ENCODE peak calls at places on chromosomes 13 and 19, in five cellular contexts. One of them, this sample, is unnamed.

GRCh38 chr13:38990693-38991092 is at the start of gene STOML3:
- DNase-seq in tibial nerve: no peak
- DNase-seq in spleen: no peak
- DNase-seq in thoracic aorta: no peak
- DNase-seq in hepatocyte: no peak
- DNase-seq in this sample: no peak

GRCh38 chr19:18122424-18122823 is 24.8 kb downstream of the MAST3 start:
- DNase-seq in tibial nerve: no peak
- DNase-seq in spleen: no peak
- DNase-seq in thoracic aorta: no peak
- DNase-seq in hepatocyte: no peak
- DNase-seq in this sample: no peak

GRCh38 chr13:40471911-40472310 is 194.5 kb downstream of the FOXO1 start:
- DNase-seq in tibial nerve: no peak
- DNase-seq in spleen: no peak
- DNase-seq in thoracic aorta: no peak
- DNase-seq in hepatocyte: no peak
- DNase-seq in this sample: no peak

GRCh38 chr19:58558623-58559274 is 338 bp upstream of the UBE2M start:
- DNase-seq in tibial nerve: peak
- DNase-seq in spleen: peak
- DNase-seq in thoracic aorta: peak
- DNase-seq in hepatocyte: peak
- DNase-seq in this sample: peak

GRCh38 chr13:113399755-113400149 is 35.8 kb upstream of the GRTP1 start:
- DNase-seq in tibial nerve: no peak
- DNase-seq in spleen: no peak
- DNase-seq in thoracic aorta: no peak
- DNase-seq in hepatocyte: no peak
- DNase-seq in this sample: no peak

GRCh38 chr13:48412100-48412556 is 785 bp downstream of the LPAR6 start:
- DNase-seq in tibial nerve: no peak
- DNase-seq in spleen: no peak
- DNase-seq in thoracic aorta: no peak
- DNase-seq in hepatocyte: peak
- DNase-seq in this sample: no peak

GRCh38 chr13:25116044-25116443 is 20.1 kb downstream of the PABPC3 start:
- DNase-seq in tibial nerve: no peak
- DNase-seq in spleen: no peak
- DNase-seq in thoracic aorta: no peak
- DNase-seq in hepatocyte: no peak
- DNase-seq in this sample: no peak

GRCh38 chr19:2239771-2240770 is 3.4 kb downstream of the SF3A2 start:
- DNase-seq in tibial nerve: no peak
- DNase-seq in spleen: no peak
- DNase-seq in thoracic aorta: no peak
- DNase-seq in hepatocyte: no peak
- DNase-seq in this sample: no peak

GRCh38 chr13:46341112-46341711 is 45.8 kb downstream of the RUBCNL start:
- DNase-seq in tibial nerve: no peak
- DNase-seq in spleen: no peak
- DNase-seq in thoracic aorta: no peak
- DNase-seq in hepatocyte: no peak
- DNase-seq in this sample: no peak

GRCh38 chr19:47228168-47228936 is 2.6 kb downstream of the BBC3 start:
- DNase-seq in tibial nerve: peak
- DNase-seq in spleen: peak
- DNase-seq in thoracic aorta: no peak
- DNase-seq in hepatocyte: peak
- DNase-seq in this sample: no peak

GRCh38 chr13:27374650-27375049 is 49.8 kb upstream of the GTF3A start:
- DNase-seq in tibial nerve: peak
- DNase-seq in spleen: no peak
- DNase-seq in thoracic aorta: peak
- DNase-seq in hepatocyte: peak
- DNase-seq in this sample: peak

GRCh38 chr19:2578391-2578826 is 102.5 kb downstream of the GADD45B start:
- DNase-seq in tibial nerve: no peak
- DNase-seq in spleen: peak
- DNase-seq in thoracic aorta: no peak
- DNase-seq in hepatocyte: peak
- DNase-seq in this sample: peak

GRCh38 chr13:42702726-42703125 is 78.7 kb upstream of the FAM216B start:
- DNase-seq in tibial nerve: no peak
- DNase-seq in spleen: no peak
- DNase-seq in thoracic aorta: no peak
- DNase-seq in hepatocyte: no peak
- DNase-seq in this sample: no peak

GRCh38 chr13:113945857-113946408 is 27.9 kb downstream of the C13orf46 start:
- DNase-seq in tibial nerve: no peak
- DNase-seq in spleen: peak
- DNase-seq in thoracic aorta: peak
- DNase-seq in hepatocyte: no peak
- DNase-seq in this sample: no peak

GRCh38 chr19:49020931-49021895 is 2.9 kb downstream of the CGB3 start:
- DNase-seq in tibial nerve: no peak
- DNase-seq in spleen: no peak
- DNase-seq in thoracic aorta: no peak
- DNase-seq in hepatocyte: no peak
- DNase-seq in this sample: no peak

GRCh38 chr19:10699650-10700335 is 1.4 kb upstream of the QTRT1 start:
- DNase-seq in tibial nerve: peak
- DNase-seq in spleen: no peak
- DNase-seq in thoracic aorta: no peak
- DNase-seq in hepatocyte: peak
- DNase-seq in this sample: peak

GRCh38 chr13:90933097-90933826 is 414.2 kb upstream of the MIR17HG start:
- DNase-seq in tibial nerve: no peak
- DNase-seq in spleen: no peak
- DNase-seq in thoracic aorta: no peak
- DNase-seq in hepatocyte: no peak
- DNase-seq in this sample: no peak

GRCh38 chr13:77909827-77910226 is 8.8 kb downstream of the EDNRB start:
- DNase-seq in tibial nerve: no peak
- DNase-seq in spleen: no peak
- DNase-seq in thoracic aorta: no peak
- DNase-seq in hepatocyte: no peak
- DNase-seq in this sample: no peak

GRCh38 chr13:45231722-45232121 is 30.9 kb upstream of the KCTD4 start:
- DNase-seq in tibial nerve: no peak
- DNase-seq in spleen: no peak
- DNase-seq in thoracic aorta: no peak
- DNase-seq in hepatocyte: no peak
- DNase-seq in this sample: no peak

GRCh38 chr13:46749951-46750350 is 47.0 kb downstream of the ESD start:
- DNase-seq in tibial nerve: no peak
- DNase-seq in spleen: no peak
- DNase-seq in thoracic aorta: no peak
- DNase-seq in hepatocyte: no peak
- DNase-seq in this sample: no peak

GRCh38 chr19:41570639-41571112 is 5.3 kb upstream of the CEACAM21 start:
- DNase-seq in tibial nerve: peak
- DNase-seq in spleen: peak
- DNase-seq in thoracic aorta: no peak
- DNase-seq in hepatocyte: peak
- DNase-seq in this sample: peak

GRCh38 chr13:85241045-85241444 is 558.2 kb downstream of the SLITRK6 start:
- DNase-seq in tibial nerve: no peak
- DNase-seq in spleen: no peak
- DNase-seq in thoracic aorta: no peak
- DNase-seq in hepatocyte: no peak
- DNase-seq in this sample: peak

GRCh38 chr13:104571161-104571889 is 1505.1 kb upstream of the SLC10A2 start:
- DNase-seq in tibial nerve: peak
- DNase-seq in spleen: peak
- DNase-seq in thoracic aorta: peak
- DNase-seq in hepatocyte: peak
- DNase-seq in this sample: peak

GRCh38 chr19:18899624-18900560 is 3.9 kb upstream of the CERS1 start:
- DNase-seq in tibial nerve: no peak
- DNase-seq in spleen: peak
- DNase-seq in thoracic aorta: no peak
- DNase-seq in hepatocyte: no peak
- DNase-seq in this sample: no peak

GRCh38 chr13:74687452-74688180 is 553.4 kb upstream of the KLF12 start:
- DNase-seq in tibial nerve: no peak
- DNase-seq in spleen: no peak
- DNase-seq in thoracic aorta: no peak
- DNase-seq in hepatocyte: no peak
- DNase-seq in this sample: no peak

GRCh38 chr13:44432595-44432994 is 59.0 kb downstream of the SERP2 start:
- DNase-seq in tibial nerve: no peak
- DNase-seq in spleen: no peak
- DNase-seq in thoracic aorta: no peak
- DNase-seq in hepatocyte: no peak
- DNase-seq in this sample: no peak

GRCh38 chr13:18956473-18957078 is 225.0 kb downstream of the TUBA3C start:
- DNase-seq in tibial nerve: no peak
- DNase-seq in spleen: no peak
- DNase-seq in thoracic aorta: no peak
- DNase-seq in hepatocyte: no peak
- DNase-seq in this sample: no peak

GRCh38 chr13:27968316-27969072 is 621 bp downstream of the CDX2 start:
- DNase-seq in tibial nerve: no peak
- DNase-seq in spleen: no peak
- DNase-seq in thoracic aorta: no peak
- DNase-seq in hepatocyte: no peak
- DNase-seq in this sample: no peak

GRCh38 chr13:75512253-75512652 is 25.4 kb downstream of the COMMD6 start:
- DNase-seq in tibial nerve: no peak
- DNase-seq in spleen: no peak
- DNase-seq in thoracic aorta: no peak
- DNase-seq in hepatocyte: no peak
- DNase-seq in this sample: no peak

GRCh38 chr13:82259284-82259683 is 1623.0 kb downstream of the SLITRK1 start:
- DNase-seq in tibial nerve: no peak
- DNase-seq in spleen: no peak
- DNase-seq in thoracic aorta: no peak
- DNase-seq in hepatocyte: no peak
- DNase-seq in this sample: no peak

GRCh38 chr19:32809254-32809653 is 60.3 kb downstream of the SLC7A9 start:
- DNase-seq in tibial nerve: no peak
- DNase-seq in spleen: no peak
- DNase-seq in thoracic aorta: no peak
- DNase-seq in hepatocyte: no peak
- DNase-seq in this sample: no peak

GRCh38 chr13:93951153-93951552 is 528.3 kb downstream of the DCT start:
- DNase-seq in tibial nerve: no peak
- DNase-seq in spleen: no peak
- DNase-seq in thoracic aorta: no peak
- DNase-seq in hepatocyte: no peak
- DNase-seq in this sample: no peak

GRCh38 chr13:79492313-79492798 is 11.4 kb downstream of the NDFIP2 start:
- DNase-seq in tibial nerve: no peak
- DNase-seq in spleen: no peak
- DNase-seq in thoracic aorta: no peak
- DNase-seq in hepatocyte: no peak
- DNase-seq in this sample: no peak

GRCh38 chr13:20908714-20909497 is 6.4 kb upstream of the XPO4 start:
- DNase-seq in tibial nerve: no peak
- DNase-seq in spleen: no peak
- DNase-seq in thoracic aorta: no peak
- DNase-seq in hepatocyte: no peak
- DNase-seq in this sample: no peak

GRCh38 chr13:48977973-48978372 is 2.3 kb downstream of the FNDC3A start:
- DNase-seq in tibial nerve: no peak
- DNase-seq in spleen: no peak
- DNase-seq in thoracic aorta: no peak
- DNase-seq in hepatocyte: no peak
- DNase-seq in this sample: peak

GRCh38 chr19:38660724-38661123 is 13.3 kb downstream of the ACTN4 start:
- DNase-seq in tibial nerve: no peak
- DNase-seq in spleen: no peak
- DNase-seq in thoracic aorta: no peak
- DNase-seq in hepatocyte: no peak
- DNase-seq in this sample: no peak
- H3K27ac ChIP-seq in tibial nerve: no peak
- H3K27ac ChIP-seq in spleen: peak
- H3K27ac ChIP-seq in thoracic aorta: peak
- H3K27ac ChIP-seq in hepatocyte: peak
- H3K27ac ChIP-seq in this sample: peak

DNA sequence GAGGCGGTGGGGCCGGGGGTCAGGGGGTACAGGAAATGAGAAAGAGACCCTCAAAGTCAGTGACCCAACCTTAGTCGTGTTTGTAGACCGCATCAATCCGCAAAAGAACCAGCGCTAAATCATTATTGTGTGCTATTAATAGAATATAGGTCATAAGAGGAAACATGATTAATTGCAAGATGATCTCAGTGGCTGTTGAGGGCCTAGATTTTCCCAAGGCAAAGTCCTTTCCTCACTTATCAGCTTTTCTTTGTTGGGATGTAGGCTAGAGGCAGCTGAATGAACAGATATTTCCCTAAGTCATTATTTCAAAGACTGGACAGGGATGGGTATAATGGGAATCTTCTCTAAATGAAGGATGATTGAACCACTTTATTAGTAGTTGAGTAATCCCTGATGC is 116.2 kb downstream of the SIPA1L3 start:
- DNase-seq in tibial nerve: no peak
- DNase-seq in spleen: no peak
- DNase-seq in thoracic aorta: no peak
- DNase-seq in hepatocyte: no peak
- DNase-seq in this sample: no peak
- TF ChIP-seq CTCF in tibial nerve: no peak
- TF ChIP-seq CTCF in spleen: no peak
- TF ChIP-seq CTCF in thoracic aorta: no peak
- TF ChIP-seq CTCF in hepatocyte: no peak
- TF ChIP-seq CTCF in this sample: no peak

GRCh38 chr19:54462072-54462712 is 1.4 kb downstream of the LENG9 start:
- DNase-seq in tibial nerve: no peak
- DNase-seq in spleen: peak
- DNase-seq in thoracic aorta: no peak
- DNase-seq in hepatocyte: no peak
- DNase-seq in this sample: no peak
- H3K27ac ChIP-seq in tibial nerve: peak
- H3K27ac ChIP-seq in spleen: peak
- H3K27ac ChIP-seq in thoracic aorta: peak
- H3K27ac ChIP-seq in hepatocyte: peak
- H3K27ac ChIP-seq in this sample: peak

DNA sequence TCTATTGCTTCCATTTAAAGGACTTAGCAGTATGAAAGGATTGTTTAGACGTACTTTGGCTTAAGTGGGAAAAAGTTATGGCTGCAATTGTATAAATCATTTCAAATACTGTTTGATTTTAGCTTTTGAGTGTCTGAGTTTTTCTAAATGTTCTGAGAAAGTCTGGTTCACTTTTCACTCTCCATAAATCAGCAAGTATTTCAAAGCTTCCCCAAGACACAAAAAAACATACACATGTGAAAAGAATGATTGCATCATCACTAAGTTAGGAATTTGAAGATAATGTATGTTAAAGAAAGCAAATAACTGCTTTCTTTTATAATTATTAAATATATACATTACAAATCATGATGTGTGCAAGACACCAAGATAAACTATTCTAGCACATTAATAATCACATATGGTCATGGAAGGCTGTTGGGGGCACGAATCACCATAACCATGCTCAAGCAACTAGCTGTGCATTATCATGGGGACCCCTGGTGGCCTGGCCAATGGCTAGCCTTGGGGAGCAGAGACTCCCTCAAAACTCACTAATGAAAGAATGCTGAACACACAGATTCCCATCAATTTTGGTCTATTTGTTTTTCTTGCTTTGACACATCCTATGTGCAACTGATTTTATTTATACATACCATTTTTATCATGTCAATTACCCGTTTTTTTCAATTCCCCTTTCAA is 111.1 kb downstream of the MIPEP start:
- DNase-seq in tibial nerve: no peak
- DNase-seq in spleen: no peak
- DNase-seq in thoracic aorta: no peak
- DNase-seq in hepatocyte: no peak
- DNase-seq in this sample: no peak
- TF ChIP-seq CTCF in tibial nerve: no peak
- TF ChIP-seq CTCF in spleen: no peak
- TF ChIP-seq CTCF in thoracic aorta: no peak
- TF ChIP-seq CTCF in hepatocyte: peak
- TF ChIP-seq CTCF in this sample: no peak